ENCODE peak calls at places on chromosomes 16 and 17, in four cellular contexts. One of them, this sample, is unnamed.

GRCh38 chr17:71287246-71287828 is 833.5 kb upstream of the SOX9 start:
- DNase-seq in HepG2: no peak
- DNase-seq in K562: no peak
- DNase-seq in HEK293T: no peak
- DNase-seq in this sample: no peak

GRCh38 chr16:87297918-87298631 is 19.1 kb downstream of the C16orf95 start:
- DNase-seq in K562: peak
- DNase-seq in HEK293T: peak
- DNase-seq in HepG2: peak
- DNase-seq in this sample: no peak

GRCh38 chr16:15765880-15766279 is 90.9 kb downstream of the MYH11 start:
- DNase-seq in HepG2: peak
- DNase-seq in HEK293T: peak
- DNase-seq in K562: peak
- DNase-seq in this sample: peak

GRCh38 chr17:49578963-49579500 is 3.4 kb downstream of the NXPH3 start:
- DNase-seq in HepG2: no peak
- DNase-seq in K562: no peak
- DNase-seq in HEK293T: no peak
- DNase-seq in this sample: no peak

GRCh38 chr16:19021747-19022146 is 38.0 kb downstream of the TMC7 start:
- DNase-seq in HepG2: no peak
- DNase-seq in K562: no peak
- DNase-seq in HEK293T: no peak
- DNase-seq in this sample: no peak

GRCh38 chr16:21574372-21574771 is 25.0 kb upstream of the METTL9 start:
- DNase-seq in HEK293T: no peak
- DNase-seq in HepG2: no peak
- DNase-seq in K562: no peak
- DNase-seq in this sample: no peak

GRCh38 chr16:84509032-84509950 is 4.8 kb upstream of the MEAK7 start:
- DNase-seq in HEK293T: no peak
- DNase-seq in HepG2: no peak
- DNase-seq in K562: no peak
- DNase-seq in this sample: no peak

GRCh38 chr17:68460715-68461114 is 3.4 kb upstream of the WIPI1 start:
- DNase-seq in HEK293T: no peak
- DNase-seq in HepG2: no peak
- DNase-seq in K562: no peak
- DNase-seq in this sample: no peak

GRCh38 chr16:29860218-29860617 is 2.8 kb downstream of the CDIPT start:
- DNase-seq in HepG2: no peak
- DNase-seq in K562: no peak
- DNase-seq in HEK293T: no peak
- DNase-seq in this sample: no peak

DNA sequence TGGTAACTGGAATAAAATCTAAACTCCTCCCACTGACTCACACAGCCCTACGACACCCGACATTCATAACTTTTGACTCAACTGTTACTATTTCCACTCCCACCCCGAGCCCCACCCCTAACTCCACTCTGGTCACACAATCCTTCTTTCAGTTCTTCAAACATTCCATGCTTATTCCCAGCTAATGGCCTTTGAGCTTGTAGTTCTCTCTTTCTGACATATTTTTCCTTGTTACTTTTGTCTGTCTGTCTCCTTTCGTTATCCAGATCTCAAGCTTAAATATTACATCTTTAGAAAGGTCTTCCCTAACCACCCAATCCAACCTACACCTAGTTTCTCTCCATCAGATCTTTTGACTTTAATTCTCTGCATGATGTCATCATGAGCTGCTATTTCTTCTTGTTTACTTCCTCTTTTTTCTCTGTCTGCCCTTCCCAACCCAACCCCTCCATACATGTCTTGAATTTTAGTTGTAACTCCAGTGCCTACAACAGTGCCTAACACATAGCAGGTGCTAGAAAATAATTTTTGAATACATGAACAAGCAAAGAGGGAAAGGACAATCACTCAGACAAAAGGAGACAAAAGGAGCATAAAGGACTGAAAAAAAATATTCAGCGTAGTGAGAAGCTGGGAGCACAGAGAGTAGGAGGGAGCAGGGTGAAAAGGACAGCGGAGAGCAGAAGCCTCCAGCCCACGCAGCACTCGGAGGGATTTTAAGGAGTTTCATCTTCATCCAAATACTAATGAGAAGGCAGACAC is 65.2 kb upstream of the SMIM36 start:
- DNase-seq in K562: peak
- DNase-seq in HepG2: peak
- DNase-seq in HEK293T: no peak
- DNase-seq in this sample: peak
- TF ChIP-seq TARDBP in K562: no peak
- TF ChIP-seq TARDBP in HepG2: no peak
- TF ChIP-seq TARDBP in HEK293T: no peak
- TF ChIP-seq TARDBP in this sample: no peak

GRCh38 chr17:8322078-8322477 is 12.0 kb downstream of the ARHGEF15 start:
- DNase-seq in HepG2: no peak
- DNase-seq in K562: no peak
- DNase-seq in HEK293T: no peak
- DNase-seq in this sample: no peak

GRCh38 chr17:8332128-8332527 is 7.5 kb upstream of the ODF4 start:
- DNase-seq in HepG2: no peak
- DNase-seq in K562: no peak
- DNase-seq in HEK293T: no peak
- DNase-seq in this sample: no peak

GRCh38 chr17:8324913-8325312 is 14.7 kb upstream of the ODF4 start:
- DNase-seq in HEK293T: no peak
- DNase-seq in K562: no peak
- DNase-seq in HepG2: no peak
- DNase-seq in this sample: no peak

GRCh38 chr17:8324132-8324531 is 14.1 kb downstream of the ARHGEF15 start:
- DNase-seq in K562: no peak
- DNase-seq in HepG2: no peak
- DNase-seq in HEK293T: no peak
- DNase-seq in this sample: no peak

GRCh38 chr17:8326591-8327583 is 12.8 kb upstream of the ODF4 start:
- DNase-seq in K562: peak
- DNase-seq in HEK293T: no peak
- DNase-seq in HepG2: no peak
- DNase-seq in this sample: no peak
- TF ChIP-seq TARDBP in K562: no peak
- TF ChIP-seq TARDBP in HEK293T: no peak
- TF ChIP-seq TARDBP in HepG2: no peak
- TF ChIP-seq TARDBP in this sample: no peak

GRCh38 chr16:82584553-82585152 is 42.1 kb upstream of the CDH13 start:
- DNase-seq in HEK293T: no peak
- DNase-seq in HepG2: no peak
- DNase-seq in K562: no peak
- DNase-seq in this sample: no peak

GRCh38 chr16:82585675-82586074 is 41.1 kb upstream of the CDH13 start:
- DNase-seq in HEK293T: no peak
- DNase-seq in HepG2: no peak
- DNase-seq in K562: no peak
- DNase-seq in this sample: no peak

GRCh38 chr16:82586130-82586529 is 40.6 kb upstream of the CDH13 start:
- DNase-seq in K562: no peak
- DNase-seq in HEK293T: no peak
- DNase-seq in HepG2: no peak
- DNase-seq in this sample: no peak

GRCh38 chr16:82582971-82583370 is 43.8 kb upstream of the CDH13 start:
- DNase-seq in HepG2: no peak
- DNase-seq in HEK293T: no peak
- DNase-seq in K562: no peak
- DNase-seq in this sample: no peak

GRCh38 chr16:82583415-82583814 is 43.4 kb upstream of the CDH13 start:
- DNase-seq in HEK293T: no peak
- DNase-seq in HepG2: no peak
- DNase-seq in K562: no peak
- DNase-seq in this sample: no peak
- TF ChIP-seq TARDBP in HEK293T: no peak
- TF ChIP-seq TARDBP in HepG2: no peak
- TF ChIP-seq TARDBP in K562: no peak
- TF ChIP-seq TARDBP in this sample: no peak

DNA sequence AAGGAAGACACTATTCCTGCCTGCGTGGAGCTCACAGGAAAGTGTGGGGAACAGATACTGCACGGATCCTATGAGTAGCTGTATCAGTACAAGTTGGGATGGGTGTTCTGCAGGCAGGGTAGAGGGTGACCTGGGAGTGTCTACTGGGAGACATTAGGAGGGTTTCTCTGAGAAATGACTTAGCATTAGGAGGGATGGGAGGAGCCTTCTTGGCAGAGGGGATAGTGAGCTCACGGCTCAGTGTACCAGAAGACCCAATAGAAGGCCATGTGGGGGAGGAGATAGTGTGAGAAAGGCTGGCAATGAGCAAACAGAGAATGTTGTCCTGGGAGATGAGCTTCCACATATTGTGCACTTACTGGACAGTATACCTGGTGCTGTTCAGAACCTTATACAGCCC is 109.1 kb downstream of the MSI2 start:
- DNase-seq in HepG2: peak
- DNase-seq in K562: peak
- DNase-seq in HEK293T: no peak
- DNase-seq in this sample: no peak
- TF ChIP-seq TARDBP in HepG2: no peak
- TF ChIP-seq TARDBP in K562: no peak
- TF ChIP-seq TARDBP in HEK293T: no peak
- TF ChIP-seq TARDBP in this sample: no peak

DNA sequence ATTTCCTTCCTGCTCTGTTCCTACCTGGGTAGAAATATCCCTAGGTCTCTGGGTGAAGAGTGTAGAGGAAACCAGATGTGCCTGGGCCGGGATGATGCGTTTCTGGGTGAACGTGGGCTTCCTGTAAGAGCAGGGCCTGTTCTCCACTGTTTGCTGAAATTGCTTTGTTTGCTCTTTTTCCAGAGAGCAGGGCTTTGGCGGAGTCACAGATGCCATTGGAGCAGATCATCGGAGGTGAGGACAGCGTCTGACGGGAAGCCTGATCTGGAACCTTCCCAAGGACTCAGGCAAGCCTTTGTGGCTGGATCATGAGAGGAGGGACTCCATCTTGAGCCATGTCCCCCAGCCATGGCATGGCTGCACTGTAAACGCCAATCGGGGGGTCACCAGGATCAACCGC is 15.4 kb downstream of the DHODH start:
- DNase-seq in K562: no peak
- DNase-seq in HepG2: peak
- DNase-seq in HEK293T: no peak
- DNase-seq in this sample: no peak
- TF ChIP-seq TARDBP in K562: no peak
- TF ChIP-seq TARDBP in HepG2: no peak
- TF ChIP-seq TARDBP in HEK293T: no peak
- TF ChIP-seq TARDBP in this sample: no peak

DNA sequence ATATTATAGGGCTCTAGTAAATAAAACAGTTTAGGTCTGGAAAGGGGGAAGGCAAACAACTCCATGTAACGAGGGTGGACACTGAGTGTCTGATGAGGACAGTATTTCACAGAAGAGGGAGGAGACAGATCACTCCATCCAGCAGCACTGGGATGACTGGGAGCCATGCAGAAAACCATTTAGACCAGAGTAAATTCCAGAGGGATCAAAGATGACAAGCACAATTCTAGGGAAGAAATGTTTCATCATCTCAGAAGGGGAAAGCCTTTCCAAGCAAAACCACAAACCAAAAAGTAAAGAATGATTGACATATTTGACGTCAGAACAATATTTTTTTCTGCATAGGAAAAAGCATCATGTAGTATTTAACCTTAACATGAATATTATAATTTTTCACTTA is 4.7 kb downstream of the DNASE1 start:
- DNase-seq in HEK293T: no peak
- DNase-seq in HepG2: no peak
- DNase-seq in K562: no peak
- DNase-seq in this sample: no peak
- TF ChIP-seq TARDBP in HEK293T: no peak
- TF ChIP-seq TARDBP in HepG2: no peak
- TF ChIP-seq TARDBP in K562: no peak
- TF ChIP-seq TARDBP in this sample: no peak

DNA sequence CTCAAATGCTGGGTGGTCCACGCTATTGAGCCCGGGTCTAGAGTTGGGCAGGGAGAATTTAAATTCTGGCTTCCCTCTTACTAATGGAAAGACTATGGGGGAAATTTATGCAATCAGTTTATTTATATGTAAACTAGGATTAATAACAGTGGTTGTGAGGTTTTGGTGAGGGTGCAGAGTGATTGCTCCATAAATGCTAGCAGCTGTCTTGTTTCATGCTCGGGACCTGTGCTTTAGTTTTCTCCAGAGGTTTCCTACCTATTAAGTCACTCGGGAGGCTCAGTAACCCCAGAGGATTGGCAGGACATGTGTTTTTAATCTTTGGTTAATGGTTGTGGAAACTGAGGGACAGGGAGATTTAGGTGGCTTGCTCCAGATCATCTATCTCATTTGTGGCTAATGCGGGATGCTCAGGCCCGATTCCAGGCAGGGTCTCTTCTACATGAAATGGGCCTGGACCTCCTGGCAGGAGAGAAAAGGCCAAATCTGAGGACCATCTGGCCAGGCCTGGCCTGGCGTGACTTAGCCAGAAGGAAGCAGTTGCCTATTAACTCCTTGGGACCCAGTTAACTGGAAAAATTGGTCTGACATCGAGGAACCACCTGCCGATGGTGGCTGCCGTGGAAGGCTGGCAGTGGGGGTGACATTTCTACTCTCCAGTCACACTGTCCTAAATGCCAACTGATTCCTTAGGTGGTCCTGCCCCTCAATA is 2.1 kb downstream of the PRCD start:
- DNase-seq in K562: no peak
- DNase-seq in HEK293T: no peak
- DNase-seq in HepG2: no peak
- DNase-seq in this sample: no peak
- TF ChIP-seq TARDBP in K562: no peak
- TF ChIP-seq TARDBP in HEK293T: no peak
- TF ChIP-seq TARDBP in HepG2: no peak
- TF ChIP-seq TARDBP in this sample: no peak

GRCh38 chr17:28493467-28493866 is 12.7 kb upstream of the FOXN1 start:
- DNase-seq in HepG2: no peak
- DNase-seq in HEK293T: no peak
- DNase-seq in K562: no peak
- DNase-seq in this sample: no peak
- TF ChIP-seq TARDBP in HepG2: no peak
- TF ChIP-seq TARDBP in HEK293T: no peak
- TF ChIP-seq TARDBP in K562: no peak
- TF ChIP-seq TARDBP in this sample: no peak

GRCh38 chr16:12780467-12780866 is 23.2 kb downstream of the CPPED1 start:
- DNase-seq in HEK293T: no peak
- DNase-seq in K562: no peak
- DNase-seq in HepG2: no peak
- DNase-seq in this sample: no peak

GRCh38 chr16:12786077-12786476 is 17.6 kb downstream of the CPPED1 start:
- DNase-seq in HepG2: no peak
- DNase-seq in HEK293T: no peak
- DNase-seq in K562: no peak
- DNase-seq in this sample: no peak

GRCh38 chr16:12784076-12784475 is 19.6 kb downstream of the CPPED1 start:
- DNase-seq in K562: no peak
- DNase-seq in HepG2: no peak
- DNase-seq in HEK293T: no peak
- DNase-seq in this sample: no peak

GRCh38 chr16:12781777-12782176 is 21.9 kb downstream of the CPPED1 start:
- DNase-seq in K562: no peak
- DNase-seq in HepG2: no peak
- DNase-seq in HEK293T: no peak
- DNase-seq in this sample: no peak
- TF ChIP-seq TARDBP in K562: no peak
- TF ChIP-seq TARDBP in HepG2: no peak
- TF ChIP-seq TARDBP in HEK293T: no peak
- TF ChIP-seq TARDBP in this sample: no peak